ENCODE peak calls at places on chromosomes 6 and 20, in eight cellular contexts. One of them, this sample, is unnamed.

GRCh38 chr6:169490409-169490708 is 211.5 kb downstream of the WDR27 start:
- DNase-seq in AG10803: no peak
- DNase-seq in cardiac fibroblast: no peak
- DNase-seq in GM13976: no peak
- DNase-seq in transverse colon: no peak
- DNase-seq in neural progenitor cell: no peak
- DNase-seq in mammary epithelial cell: no peak
- DNase-seq in cardiac muscle cell: peak
- DNase-seq in this sample: no peak

GRCh38 chr6:154257074-154257473 is 99.5 kb downstream of the IPCEF1 start:
- DNase-seq in AG10803: no peak
- DNase-seq in cardiac fibroblast: no peak
- DNase-seq in GM13976: no peak
- DNase-seq in transverse colon: no peak
- DNase-seq in neural progenitor cell: no peak
- DNase-seq in mammary epithelial cell: no peak
- DNase-seq in cardiac muscle cell: no peak
- DNase-seq in this sample: no peak

GRCh38 chr20:55252525-55252924 is 752.8 kb downstream of the CBLN4 start:
- DNase-seq in AG10803: no peak
- DNase-seq in cardiac fibroblast: no peak
- DNase-seq in GM13976: no peak
- DNase-seq in transverse colon: no peak
- DNase-seq in neural progenitor cell: no peak
- DNase-seq in mammary epithelial cell: no peak
- DNase-seq in cardiac muscle cell: no peak
- DNase-seq in this sample: no peak

GRCh38 chr6:52162940-52163908 is 23.0 kb upstream of the IL17A start:
- DNase-seq in AG10803: peak
- DNase-seq in cardiac fibroblast: peak
- DNase-seq in GM13976: peak
- DNase-seq in transverse colon: no peak
- DNase-seq in neural progenitor cell: peak
- DNase-seq in mammary epithelial cell: peak
- DNase-seq in cardiac muscle cell: peak
- DNase-seq in this sample: peak

GRCh38 chr6:42195415-42195814 is 659 bp upstream of the GUCA1B start:
- DNase-seq in AG10803: no peak
- DNase-seq in cardiac fibroblast: no peak
- DNase-seq in GM13976: no peak
- DNase-seq in transverse colon: no peak
- DNase-seq in neural progenitor cell: no peak
- DNase-seq in mammary epithelial cell: no peak
- DNase-seq in cardiac muscle cell: no peak
- DNase-seq in this sample: no peak

GRCh38 chr20:61674688-61675087 is 391.0 kb downstream of the TAF4 start:
- DNase-seq in AG10803: no peak
- DNase-seq in cardiac fibroblast: no peak
- DNase-seq in GM13976: no peak
- DNase-seq in transverse colon: no peak
- DNase-seq in neural progenitor cell: no peak
- DNase-seq in mammary epithelial cell: no peak
- DNase-seq in cardiac muscle cell: no peak
- DNase-seq in this sample: no peak

GRCh38 chr6:92132446-92132845 is 1286.9 kb downstream of the EPHA7 start:
- DNase-seq in AG10803: no peak
- DNase-seq in cardiac fibroblast: no peak
- DNase-seq in GM13976: no peak
- DNase-seq in transverse colon: no peak
- DNase-seq in neural progenitor cell: no peak
- DNase-seq in mammary epithelial cell: peak
- DNase-seq in cardiac muscle cell: no peak
- DNase-seq in this sample: peak

GRCh38 chr20:18984238-18985200 is 170.9 kb downstream of the SCP2D1 start:
- DNase-seq in AG10803: no peak
- DNase-seq in cardiac fibroblast: no peak
- DNase-seq in GM13976: peak
- DNase-seq in transverse colon: no peak
- DNase-seq in neural progenitor cell: peak
- DNase-seq in mammary epithelial cell: no peak
- DNase-seq in cardiac muscle cell: no peak
- DNase-seq in this sample: peak

GRCh38 chr6:30322527-30323501 is 3.9 kb upstream of the TRIM39 start:
- DNase-seq in AG10803: peak
- DNase-seq in cardiac fibroblast: peak
- DNase-seq in GM13976: no peak
- DNase-seq in transverse colon: no peak
- DNase-seq in neural progenitor cell: peak
- DNase-seq in mammary epithelial cell: no peak
- DNase-seq in cardiac muscle cell: peak
- DNase-seq in this sample: peak

GRCh38 chr6:169162968-169163903 is 90.4 kb downstream of the THBS2 start:
- DNase-seq in AG10803: peak
- DNase-seq in cardiac fibroblast: peak
- DNase-seq in GM13976: no peak
- DNase-seq in transverse colon: no peak
- DNase-seq in neural progenitor cell: no peak
- DNase-seq in mammary epithelial cell: peak
- DNase-seq in cardiac muscle cell: peak
- DNase-seq in this sample: peak

GRCh38 chr20:20594171-20594530 is 118.3 kb downstream of the RALGAPA2 start:
- DNase-seq in AG10803: peak
- DNase-seq in cardiac fibroblast: peak
- DNase-seq in GM13976: peak
- DNase-seq in transverse colon: no peak
- DNase-seq in neural progenitor cell: peak
- DNase-seq in mammary epithelial cell: no peak
- DNase-seq in cardiac muscle cell: peak
- DNase-seq in this sample: peak

GRCh38 chr20:33064572-33065287 is 11.0 kb downstream of the BPIFB3 start:
- DNase-seq in AG10803: no peak
- DNase-seq in cardiac fibroblast: no peak
- DNase-seq in GM13976: no peak
- DNase-seq in transverse colon: no peak
- DNase-seq in neural progenitor cell: no peak
- DNase-seq in mammary epithelial cell: no peak
- DNase-seq in cardiac muscle cell: no peak
- DNase-seq in this sample: no peak

GRCh38 chr20:23602261-23602660 is 3.5 kb downstream of the CST9 start:
- DNase-seq in AG10803: no peak
- DNase-seq in cardiac fibroblast: no peak
- DNase-seq in GM13976: no peak
- DNase-seq in transverse colon: no peak
- DNase-seq in neural progenitor cell: no peak
- DNase-seq in mammary epithelial cell: no peak
- DNase-seq in cardiac muscle cell: no peak
- DNase-seq in this sample: no peak

GRCh38 chr20:3074812-3075211 is 3.4 kb downstream of the OXT start:
- DNase-seq in AG10803: no peak
- DNase-seq in cardiac fibroblast: no peak
- DNase-seq in GM13976: no peak
- DNase-seq in transverse colon: no peak
- DNase-seq in neural progenitor cell: no peak
- DNase-seq in mammary epithelial cell: peak
- DNase-seq in cardiac muscle cell: no peak
- DNase-seq in this sample: no peak

GRCh38 chr6:158793432-158793831 is 25.7 kb downstream of the EZR start:
- DNase-seq in AG10803: peak
- DNase-seq in cardiac fibroblast: peak
- DNase-seq in GM13976: peak
- DNase-seq in transverse colon: peak
- DNase-seq in neural progenitor cell: peak
- DNase-seq in mammary epithelial cell: no peak
- DNase-seq in cardiac muscle cell: peak
- DNase-seq in this sample: peak

GRCh38 chr6:149025061-149025460 is 278.2 kb downstream of the UST start:
- DNase-seq in AG10803: no peak
- DNase-seq in cardiac fibroblast: no peak
- DNase-seq in GM13976: no peak
- DNase-seq in transverse colon: no peak
- DNase-seq in neural progenitor cell: no peak
- DNase-seq in mammary epithelial cell: no peak
- DNase-seq in cardiac muscle cell: no peak
- DNase-seq in this sample: no peak

GRCh38 chr6:131694832-131695426 is 6.3 kb downstream of the OR2A4 start:
- DNase-seq in AG10803: peak
- DNase-seq in cardiac fibroblast: peak
- DNase-seq in GM13976: peak
- DNase-seq in transverse colon: peak
- DNase-seq in neural progenitor cell: peak
- DNase-seq in mammary epithelial cell: peak
- DNase-seq in cardiac muscle cell: peak
- DNase-seq in this sample: peak

GRCh38 chr6:116783852-116784251 is 18.3 kb upstream of the FAM162B start:
- DNase-seq in AG10803: no peak
- DNase-seq in cardiac fibroblast: no peak
- DNase-seq in GM13976: no peak
- DNase-seq in transverse colon: no peak
- DNase-seq in neural progenitor cell: no peak
- DNase-seq in mammary epithelial cell: no peak
- DNase-seq in cardiac muscle cell: no peak
- DNase-seq in this sample: peak

GRCh38 chr6:166572370-166573261 is 13.9 kb downstream of the RAMACL start:
- DNase-seq in AG10803: peak
- DNase-seq in cardiac fibroblast: peak
- DNase-seq in GM13976: no peak
- DNase-seq in transverse colon: no peak
- DNase-seq in neural progenitor cell: peak
- DNase-seq in mammary epithelial cell: no peak
- DNase-seq in cardiac muscle cell: peak
- DNase-seq in this sample: peak

DNA sequence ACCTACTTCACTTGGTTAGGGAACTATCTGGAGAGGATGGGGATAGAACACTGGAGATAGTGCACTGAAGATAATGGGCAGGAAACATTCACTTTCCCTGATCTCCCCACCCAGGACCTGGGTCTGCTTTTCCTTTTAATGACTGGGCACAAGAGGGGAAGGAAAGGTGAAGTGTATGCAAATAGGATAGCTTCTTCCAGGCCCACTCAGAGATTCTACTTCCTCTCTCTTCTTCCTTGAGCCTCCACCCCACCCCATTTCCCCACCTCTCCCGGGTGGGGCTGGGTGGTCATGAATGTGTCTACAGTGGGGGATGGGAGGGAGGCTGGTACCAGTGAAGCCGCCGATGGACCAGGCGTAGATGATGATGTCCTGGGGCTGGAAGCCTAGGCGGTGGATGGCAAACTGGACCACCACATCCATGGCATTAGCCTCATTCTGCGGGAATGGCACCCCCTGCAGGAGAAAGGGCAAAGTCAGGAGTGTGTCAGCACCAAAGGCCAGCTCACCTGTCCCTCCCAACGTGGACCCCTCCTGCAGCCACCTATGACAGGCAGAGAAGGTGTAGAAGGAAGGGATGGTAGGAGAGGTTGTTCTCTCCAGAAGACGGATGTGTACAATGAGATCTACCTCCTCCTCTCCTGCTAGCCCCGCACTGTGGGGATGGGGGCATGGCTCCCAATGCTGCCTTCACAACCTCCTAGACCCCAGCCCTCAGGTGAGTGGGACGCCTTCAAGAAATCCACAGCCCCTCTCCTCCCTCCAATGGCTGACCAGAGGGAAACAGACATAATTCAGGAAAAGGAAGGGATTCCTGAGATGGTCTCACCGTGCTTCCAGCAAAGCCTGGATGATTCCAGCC is 8.6 kb upstream of the LY6G5C start:
- DNase-seq in AG10803: no peak
- DNase-seq in cardiac fibroblast: no peak
- DNase-seq in GM13976: peak
- DNase-seq in transverse colon: no peak
- DNase-seq in neural progenitor cell: no peak
- DNase-seq in mammary epithelial cell: no peak
- DNase-seq in cardiac muscle cell: no peak
- DNase-seq in this sample: no peak
- TF ChIP-seq CTCF in AG10803: peak
- TF ChIP-seq CTCF in cardiac fibroblast: peak
- TF ChIP-seq CTCF in GM13976: peak
- TF ChIP-seq CTCF in transverse colon: peak
- TF ChIP-seq CTCF in neural progenitor cell: peak
- TF ChIP-seq CTCF in mammary epithelial cell: peak
- TF ChIP-seq CTCF in cardiac muscle cell: peak
- TF ChIP-seq CTCF in this sample: peak

DNA sequence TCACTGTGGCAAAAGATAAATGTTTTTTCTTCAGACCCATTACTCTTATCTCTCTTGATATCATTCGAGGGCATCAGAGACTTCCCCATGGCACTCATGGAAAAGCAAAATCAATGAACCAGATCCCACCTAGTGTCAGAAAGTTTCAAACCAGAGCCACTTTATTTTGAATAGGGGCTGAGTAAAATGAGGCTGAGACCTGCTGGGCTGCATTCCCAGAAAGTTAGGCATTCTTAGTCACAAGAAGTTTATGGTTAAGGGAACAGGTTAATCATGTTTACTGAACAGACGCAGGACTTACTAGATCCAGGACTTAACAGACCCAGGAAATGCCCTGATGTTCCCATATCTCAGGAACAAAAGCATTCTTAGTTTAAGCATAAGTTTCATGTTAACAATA is 369.9 kb downstream of the BTBD3 start:
- DNase-seq in AG10803: no peak
- DNase-seq in cardiac fibroblast: no peak
- DNase-seq in GM13976: no peak
- DNase-seq in transverse colon: no peak
- DNase-seq in neural progenitor cell: no peak
- DNase-seq in mammary epithelial cell: peak
- DNase-seq in cardiac muscle cell: no peak
- DNase-seq in this sample: no peak
- TF ChIP-seq CTCF in AG10803: no peak
- TF ChIP-seq CTCF in cardiac fibroblast: no peak
- TF ChIP-seq CTCF in GM13976: no peak
- TF ChIP-seq CTCF in transverse colon: no peak
- TF ChIP-seq CTCF in neural progenitor cell: peak
- TF ChIP-seq CTCF in mammary epithelial cell: peak
- TF ChIP-seq CTCF in cardiac muscle cell: no peak
- TF ChIP-seq CTCF in this sample: no peak

DNA sequence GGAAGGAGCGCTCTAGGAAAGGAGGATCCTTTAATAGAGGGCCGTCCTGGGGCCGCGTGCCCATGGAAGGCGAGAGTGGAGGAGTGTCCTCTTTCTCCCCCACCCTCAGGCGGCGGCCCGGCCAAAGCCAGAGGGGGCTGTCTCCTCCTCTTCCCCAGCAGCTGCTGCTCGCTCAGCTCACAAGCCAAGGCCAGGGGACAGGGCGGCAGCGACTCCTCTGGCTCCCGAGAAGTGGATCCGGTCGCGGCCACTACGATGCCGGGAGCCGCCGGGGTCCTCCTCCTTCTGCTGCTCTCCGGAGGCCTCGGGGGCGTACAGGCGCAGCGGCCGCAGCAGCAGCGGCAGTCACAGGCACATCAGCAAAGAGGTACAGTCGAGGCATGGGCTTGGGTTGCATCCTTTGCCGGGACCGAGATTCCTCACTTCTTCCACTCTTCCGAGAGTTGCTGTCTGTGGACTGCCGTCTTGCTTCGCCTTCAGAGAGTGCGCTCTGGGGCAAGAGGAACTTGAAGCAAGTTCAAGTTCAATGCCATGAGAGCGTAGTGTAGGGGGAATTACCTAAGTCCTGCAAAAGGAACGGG is at the start of gene LAMA2:
- DNase-seq in AG10803: peak
- DNase-seq in cardiac fibroblast: peak
- DNase-seq in GM13976: no peak
- DNase-seq in transverse colon: peak
- DNase-seq in neural progenitor cell: peak
- DNase-seq in mammary epithelial cell: no peak
- DNase-seq in cardiac muscle cell: peak
- DNase-seq in this sample: peak
- TF ChIP-seq CTCF in AG10803: peak
- TF ChIP-seq CTCF in cardiac fibroblast: peak
- TF ChIP-seq CTCF in GM13976: no peak
- TF ChIP-seq CTCF in transverse colon: no peak
- TF ChIP-seq CTCF in neural progenitor cell: peak
- TF ChIP-seq CTCF in mammary epithelial cell: no peak
- TF ChIP-seq CTCF in cardiac muscle cell: peak
- TF ChIP-seq CTCF in this sample: peak

GRCh38 chr20:14067631-14068030 is 72.3 kb downstream of the MACROD2 start:
- DNase-seq in AG10803: no peak
- DNase-seq in cardiac fibroblast: no peak
- DNase-seq in GM13976: no peak
- DNase-seq in transverse colon: no peak
- DNase-seq in neural progenitor cell: no peak
- DNase-seq in mammary epithelial cell: peak
- DNase-seq in cardiac muscle cell: no peak
- DNase-seq in this sample: no peak
- TF ChIP-seq CTCF in AG10803: no peak
- TF ChIP-seq CTCF in cardiac fibroblast: no peak
- TF ChIP-seq CTCF in GM13976: no peak
- TF ChIP-seq CTCF in transverse colon: no peak
- TF ChIP-seq CTCF in neural progenitor cell: no peak
- TF ChIP-seq CTCF in mammary epithelial cell: no peak
- TF ChIP-seq CTCF in cardiac muscle cell: no peak
- TF ChIP-seq CTCF in this sample: no peak